ENCODE peak calls at places on chromosomes 16 and 17, in ten cellular contexts. One of them, this sample, is unnamed.
A peak's percentile ranks its signal among the peaks of the same experiment; 100 is the strongest.

GRCh38 chr17:27471321-27472269 is 15.3 kb downstream of the KSR1 start:
- DNase-seq in PC-3: no peak
- DNase-seq in left ventricle myocardium inferior: no peak
- DNase-seq in pancreas: no peak
- DNase-seq in CD8-positive, alpha-beta T cell: peak; percentile 55
- DNase-seq in ovary: no peak
- DNase-seq in foreskin fibroblast: no peak
- DNase-seq in choroid plexus epithelial cell: peak; percentile 42
- DNase-seq in fibroblast of pulmonary artery: no peak
- DNase-seq in heart right ventricle: no peak
- DNase-seq in this sample: no peak

GRCh38 chr16:1309888-1310831 is 724 bp downstream of the UBE2I start:
- DNase-seq in CD8-positive, alpha-beta T cell: peak; percentile 59
- DNase-seq in pancreas: no peak
- DNase-seq in left ventricle myocardium inferior: peak; percentile 59
- DNase-seq in PC-3: no peak
- DNase-seq in ovary: peak; percentile 83
- DNase-seq in fibroblast of pulmonary artery: peak; percentile 48
- DNase-seq in foreskin fibroblast: peak; percentile 44
- DNase-seq in choroid plexus epithelial cell: peak; percentile 57
- DNase-seq in heart right ventricle: peak; percentile 55
- DNase-seq in this sample: peak; percentile 49

GRCh38 chr16:1491327-1491726 is 1.8 kb upstream of the TELO2 start:
- DNase-seq in ovary: no peak
- DNase-seq in heart right ventricle: no peak
- DNase-seq in foreskin fibroblast: no peak
- DNase-seq in left ventricle myocardium inferior: no peak
- DNase-seq in fibroblast of pulmonary artery: no peak
- DNase-seq in CD8-positive, alpha-beta T cell: no peak
- DNase-seq in pancreas: no peak
- DNase-seq in PC-3: no peak
- DNase-seq in choroid plexus epithelial cell: no peak
- DNase-seq in this sample: no peak

GRCh38 chr17:62109378-62109902 is 44.4 kb upstream of the MED13 start:
- DNase-seq in left ventricle myocardium inferior: no peak
- DNase-seq in pancreas: peak; percentile 75
- DNase-seq in foreskin fibroblast: peak; percentile 37
- DNase-seq in CD8-positive, alpha-beta T cell: peak; percentile 34
- DNase-seq in heart right ventricle: no peak
- DNase-seq in fibroblast of pulmonary artery: peak; percentile 58
- DNase-seq in choroid plexus epithelial cell: peak; percentile 86
- DNase-seq in PC-3: peak; percentile 95
- DNase-seq in ovary: no peak
- DNase-seq in this sample: peak; percentile 59

GRCh38 chr17:81120695-81121621 is 44.3 kb upstream of the PVALEF start:
- DNase-seq in foreskin fibroblast: no peak
- DNase-seq in CD8-positive, alpha-beta T cell: no peak
- DNase-seq in left ventricle myocardium inferior: no peak
- DNase-seq in ovary: no peak
- DNase-seq in heart right ventricle: no peak
- DNase-seq in PC-3: no peak
- DNase-seq in pancreas: no peak
- DNase-seq in choroid plexus epithelial cell: no peak
- DNase-seq in fibroblast of pulmonary artery: no peak
- DNase-seq in this sample: no peak

GRCh38 chr17:17300624-17301568 is 2.3 kb upstream of the NT5M start:
- DNase-seq in ovary: peak; percentile 65
- DNase-seq in foreskin fibroblast: peak; percentile 57
- DNase-seq in PC-3: no peak
- DNase-seq in pancreas: peak; percentile 45
- DNase-seq in fibroblast of pulmonary artery: peak; percentile 35
- DNase-seq in left ventricle myocardium inferior: peak; percentile 36
- DNase-seq in choroid plexus epithelial cell: peak; percentile 53
- DNase-seq in CD8-positive, alpha-beta T cell: peak; percentile 49
- DNase-seq in heart right ventricle: peak; percentile 44
- DNase-seq in this sample: no peak

GRCh38 chr17:72671034-72671433 is 421.5 kb downstream of the SLC39A11 start:
- DNase-seq in left ventricle myocardium inferior: no peak
- DNase-seq in PC-3: no peak
- DNase-seq in pancreas: no peak
- DNase-seq in ovary: no peak
- DNase-seq in choroid plexus epithelial cell: no peak
- DNase-seq in fibroblast of pulmonary artery: no peak
- DNase-seq in heart right ventricle: no peak
- DNase-seq in CD8-positive, alpha-beta T cell: no peak
- DNase-seq in foreskin fibroblast: no peak
- DNase-seq in this sample: no peak

GRCh38 chr17:14813649-14814048 is 451.5 kb downstream of the PMP22 start:
- DNase-seq in choroid plexus epithelial cell: peak; percentile 33
- DNase-seq in fibroblast of pulmonary artery: peak; percentile 18
- DNase-seq in heart right ventricle: peak; percentile 13
- DNase-seq in foreskin fibroblast: no peak
- DNase-seq in pancreas: no peak
- DNase-seq in ovary: no peak
- DNase-seq in PC-3: peak; percentile 44
- DNase-seq in left ventricle myocardium inferior: no peak
- DNase-seq in CD8-positive, alpha-beta T cell: no peak
- DNase-seq in this sample: no peak

GRCh38 chr16:14309906-14310305 is 238.8 kb downstream of the MRTFB start:
- DNase-seq in foreskin fibroblast: peak; percentile 64
- DNase-seq in fibroblast of pulmonary artery: peak; percentile 31
- DNase-seq in CD8-positive, alpha-beta T cell: no peak
- DNase-seq in pancreas: no peak
- DNase-seq in heart right ventricle: no peak
- DNase-seq in left ventricle myocardium inferior: no peak
- DNase-seq in ovary: no peak
- DNase-seq in PC-3: peak; percentile 68
- DNase-seq in choroid plexus epithelial cell: peak; percentile 37
- DNase-seq in this sample: no peak

GRCh38 chr17:39757931-39758873 is 20.5 kb downstream of the GRB7 start:
- DNase-seq in foreskin fibroblast: no peak
- DNase-seq in PC-3: no peak
- DNase-seq in ovary: no peak
- DNase-seq in pancreas: no peak
- DNase-seq in choroid plexus epithelial cell: no peak
- DNase-seq in heart right ventricle: no peak
- DNase-seq in fibroblast of pulmonary artery: no peak
- DNase-seq in left ventricle myocardium inferior: no peak
- DNase-seq in CD8-positive, alpha-beta T cell: peak; percentile 54
- DNase-seq in this sample: no peak

GRCh38 chr17:62398891-62399290 is 18.5 kb downstream of the EFCAB3 start:
- DNase-seq in CD8-positive, alpha-beta T cell: no peak
- DNase-seq in ovary: no peak
- DNase-seq in fibroblast of pulmonary artery: no peak
- DNase-seq in left ventricle myocardium inferior: no peak
- DNase-seq in foreskin fibroblast: no peak
- DNase-seq in heart right ventricle: no peak
- DNase-seq in choroid plexus epithelial cell: no peak
- DNase-seq in PC-3: no peak
- DNase-seq in pancreas: no peak
- DNase-seq in this sample: no peak

GRCh38 chr17:48997103-48997826 is at the start of gene IGF2BP1:
- DNase-seq in left ventricle myocardium inferior: no peak
- DNase-seq in choroid plexus epithelial cell: peak; percentile 74
- DNase-seq in heart right ventricle: no peak
- DNase-seq in fibroblast of pulmonary artery: peak; percentile 73
- DNase-seq in pancreas: no peak
- DNase-seq in foreskin fibroblast: peak; percentile 61
- DNase-seq in CD8-positive, alpha-beta T cell: no peak
- DNase-seq in ovary: no peak
- DNase-seq in PC-3: no peak
- DNase-seq in this sample: no peak

GRCh38 chr16:29029168-29029994 is 44.5 kb downstream of the LAT start:
- DNase-seq in PC-3: peak; percentile 86
- DNase-seq in left ventricle myocardium inferior: no peak
- DNase-seq in ovary: no peak
- DNase-seq in CD8-positive, alpha-beta T cell: peak; percentile 82
- DNase-seq in heart right ventricle: no peak
- DNase-seq in pancreas: no peak
- DNase-seq in fibroblast of pulmonary artery: peak; percentile 95
- DNase-seq in foreskin fibroblast: peak; percentile 87
- DNase-seq in choroid plexus epithelial cell: peak; percentile 96
- DNase-seq in this sample: no peak

GRCh38 chr17:76414334-76415295 is 30.2 kb downstream of the SPHK1 start:
- DNase-seq in choroid plexus epithelial cell: peak; percentile 66
- DNase-seq in ovary: peak; percentile 75
- DNase-seq in fibroblast of pulmonary artery: peak; percentile 65
- DNase-seq in pancreas: peak; percentile 45
- DNase-seq in left ventricle myocardium inferior: peak; percentile 89
- DNase-seq in CD8-positive, alpha-beta T cell: no peak
- DNase-seq in PC-3: no peak
- DNase-seq in foreskin fibroblast: peak; percentile 62
- DNase-seq in heart right ventricle: peak; percentile 88
- DNase-seq in this sample: no peak

GRCh38 chr16:22685162-22685830 is 128.7 kb upstream of the HS3ST2 start:
- DNase-seq in pancreas: no peak
- DNase-seq in heart right ventricle: no peak
- DNase-seq in ovary: no peak
- DNase-seq in CD8-positive, alpha-beta T cell: no peak
- DNase-seq in fibroblast of pulmonary artery: no peak
- DNase-seq in foreskin fibroblast: peak; percentile 76
- DNase-seq in PC-3: no peak
- DNase-seq in left ventricle myocardium inferior: peak; percentile 46
- DNase-seq in choroid plexus epithelial cell: peak; percentile 20
- DNase-seq in this sample: peak; percentile 58

DNA sequence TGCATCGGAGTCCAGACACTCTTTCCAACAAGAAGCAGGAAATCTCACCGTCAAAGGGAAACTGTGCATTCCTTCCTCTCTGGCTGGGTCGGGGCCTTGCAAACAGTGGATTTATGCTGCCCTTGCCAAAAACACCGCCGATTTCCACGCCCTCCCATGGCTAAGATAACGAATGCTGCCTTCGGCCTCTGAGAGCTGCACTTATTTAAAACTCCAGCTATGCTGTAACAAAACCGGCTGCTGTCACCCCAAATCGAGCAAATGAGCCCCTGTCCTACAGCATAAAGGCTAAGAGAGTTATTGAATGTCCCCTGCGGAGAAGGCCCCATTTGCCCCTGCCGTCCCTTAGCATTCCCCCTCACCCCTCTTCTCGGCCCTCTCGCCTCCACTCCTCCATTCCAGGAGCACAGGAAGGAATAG is 275.5 kb upstream of the IRX5 start:
- DNase-seq in foreskin fibroblast: no peak
- DNase-seq in heart right ventricle: peak; percentile 39
- DNase-seq in fibroblast of pulmonary artery: peak; percentile 50
- DNase-seq in CD8-positive, alpha-beta T cell: no peak
- DNase-seq in ovary: peak; percentile 38
- DNase-seq in pancreas: no peak
- DNase-seq in choroid plexus epithelial cell: peak; percentile 49
- DNase-seq in PC-3: no peak
- DNase-seq in left ventricle myocardium inferior: peak; percentile 29
- DNase-seq in this sample: peak; percentile 61
- H3K4me3 ChIP-seq in foreskin fibroblast: no peak overlapping the region
- H3K4me3 ChIP-seq in heart right ventricle: peak overlapping the region; percentile 32
- H3K4me3 ChIP-seq in fibroblast of pulmonary artery: no peak overlapping the region
- H3K4me3 ChIP-seq in CD8-positive, alpha-beta T cell: no peak overlapping the region
- H3K4me3 ChIP-seq in ovary: no peak overlapping the region
- H3K4me3 ChIP-seq in pancreas: no peak overlapping the region
- H3K4me3 ChIP-seq in choroid plexus epithelial cell: peak overlapping the region; percentile 33
- H3K4me3 ChIP-seq in PC-3: no peak overlapping the region
- H3K4me3 ChIP-seq in left ventricle myocardium inferior: peak overlapping the region; percentile 39
- H3K4me3 ChIP-seq in this sample: no peak overlapping the region

GRCh38 chr16:85897384-85897783 is 1.6 kb upstream of the IRF8 start:
- DNase-seq in CD8-positive, alpha-beta T cell: no peak
- DNase-seq in left ventricle myocardium inferior: no peak
- DNase-seq in fibroblast of pulmonary artery: no peak
- DNase-seq in foreskin fibroblast: no peak
- DNase-seq in choroid plexus epithelial cell: no peak
- DNase-seq in heart right ventricle: no peak
- DNase-seq in ovary: no peak
- DNase-seq in pancreas: peak; percentile 5
- DNase-seq in PC-3: no peak
- DNase-seq in this sample: no peak
- TF ChIP-seq CTCF in CD8-positive, alpha-beta T cell: no peak
- TF ChIP-seq CTCF in left ventricle myocardium inferior: no peak
- TF ChIP-seq CTCF in fibroblast of pulmonary artery: no peak
- TF ChIP-seq CTCF in foreskin fibroblast: no peak
- TF ChIP-seq CTCF in choroid plexus epithelial cell: no peak
- TF ChIP-seq CTCF in heart right ventricle: no peak
- TF ChIP-seq CTCF in ovary: no peak
- TF ChIP-seq CTCF in pancreas: no peak
- TF ChIP-seq CTCF in PC-3: no peak
- TF ChIP-seq CTCF in this sample: no peak

GRCh38 chr16:85204242-85205010 is 92.2 kb upstream of the CIBAR2 start:
- DNase-seq in pancreas: no peak
- DNase-seq in fibroblast of pulmonary artery: peak; percentile 79
- DNase-seq in choroid plexus epithelial cell: peak; percentile 83
- DNase-seq in CD8-positive, alpha-beta T cell: no peak
- DNase-seq in PC-3: no peak
- DNase-seq in foreskin fibroblast: peak; percentile 88
- DNase-seq in heart right ventricle: no peak
- DNase-seq in ovary: no peak
- DNase-seq in left ventricle myocardium inferior: no peak
- DNase-seq in this sample: no peak

GRCh38 chr16:85202051-85202601 is 89.9 kb upstream of the CIBAR2 start:
- DNase-seq in fibroblast of pulmonary artery: no peak
- DNase-seq in PC-3: no peak
- DNase-seq in foreskin fibroblast: no peak
- DNase-seq in heart right ventricle: no peak
- DNase-seq in left ventricle myocardium inferior: no peak
- DNase-seq in choroid plexus epithelial cell: no peak
- DNase-seq in CD8-positive, alpha-beta T cell: no peak
- DNase-seq in pancreas: no peak
- DNase-seq in ovary: no peak
- DNase-seq in this sample: no peak

GRCh38 chr16:85203462-85203813 is 91.2 kb upstream of the CIBAR2 start:
- DNase-seq in CD8-positive, alpha-beta T cell: no peak
- DNase-seq in choroid plexus epithelial cell: no peak
- DNase-seq in PC-3: peak; percentile 47
- DNase-seq in pancreas: no peak
- DNase-seq in foreskin fibroblast: no peak
- DNase-seq in fibroblast of pulmonary artery: no peak
- DNase-seq in left ventricle myocardium inferior: no peak
- DNase-seq in heart right ventricle: no peak
- DNase-seq in ovary: no peak
- DNase-seq in this sample: no peak

GRCh38 chr16:85201566-85201965 is 89.3 kb upstream of the CIBAR2 start:
- DNase-seq in CD8-positive, alpha-beta T cell: no peak
- DNase-seq in left ventricle myocardium inferior: no peak
- DNase-seq in pancreas: no peak
- DNase-seq in choroid plexus epithelial cell: no peak
- DNase-seq in PC-3: no peak
- DNase-seq in foreskin fibroblast: no peak
- DNase-seq in ovary: no peak
- DNase-seq in fibroblast of pulmonary artery: no peak
- DNase-seq in heart right ventricle: no peak
- DNase-seq in this sample: no peak

GRCh38 chr16:85202631-85203461 is 90.6 kb upstream of the CIBAR2 start:
- DNase-seq in choroid plexus epithelial cell: peak; percentile 81
- DNase-seq in heart right ventricle: peak; percentile 89
- DNase-seq in foreskin fibroblast: peak; percentile 95
- DNase-seq in pancreas: peak; percentile 91
- DNase-seq in PC-3: no peak
- DNase-seq in fibroblast of pulmonary artery: peak; percentile 90
- DNase-seq in left ventricle myocardium inferior: peak; percentile 88
- DNase-seq in CD8-positive, alpha-beta T cell: no peak
- DNase-seq in ovary: peak; percentile 93
- DNase-seq in this sample: peak; percentile 56
- H3K4me3 ChIP-seq in choroid plexus epithelial cell: no peak overlapping the region
- H3K4me3 ChIP-seq in heart right ventricle: no peak overlapping the region
- H3K4me3 ChIP-seq in foreskin fibroblast: no peak overlapping the region
- H3K4me3 ChIP-seq in pancreas: no peak overlapping the region
- H3K4me3 ChIP-seq in PC-3: no peak overlapping the region
- H3K4me3 ChIP-seq in fibroblast of pulmonary artery: no peak overlapping the region
- H3K4me3 ChIP-seq in left ventricle myocardium inferior: peak overlapping the region; percentile 9
- H3K4me3 ChIP-seq in CD8-positive, alpha-beta T cell: no peak overlapping the region
- H3K4me3 ChIP-seq in ovary: no peak overlapping the region
- H3K4me3 ChIP-seq in this sample: no peak overlapping the region

GRCh38 chr17:7997186-7997585 is 5.2 kb upstream of the GUCY2D start:
- DNase-seq in PC-3: peak; percentile 66
- DNase-seq in fibroblast of pulmonary artery: peak; percentile 51
- DNase-seq in left ventricle myocardium inferior: peak; percentile 33
- DNase-seq in foreskin fibroblast: no peak
- DNase-seq in pancreas: no peak
- DNase-seq in CD8-positive, alpha-beta T cell: no peak
- DNase-seq in choroid plexus epithelial cell: peak; percentile 65
- DNase-seq in heart right ventricle: peak; percentile 25
- DNase-seq in ovary: no peak
- DNase-seq in this sample: no peak
- TF ChIP-seq CTCF in PC-3: peak; percentile 70
- TF ChIP-seq CTCF in fibroblast of pulmonary artery: peak; percentile 56
- TF ChIP-seq CTCF in left ventricle myocardium inferior: peak; percentile 58
- TF ChIP-seq CTCF in foreskin fibroblast: peak; percentile 48
- TF ChIP-seq CTCF in pancreas: no peak
- TF ChIP-seq CTCF in CD8-positive, alpha-beta T cell: peak; percentile 25
- TF ChIP-seq CTCF in choroid plexus epithelial cell: peak; percentile 69
- TF ChIP-seq CTCF in heart right ventricle: peak; percentile 42
- TF ChIP-seq CTCF in ovary: no peak
- TF ChIP-seq CTCF in this sample: no peak

This sample was measured in lung.